ENCODE peak calls at places on chromosomes 3 and 15, in five cellular contexts. I is left cardiac atrium; F is activated naive CD4-positive, alpha-beta T cell; D is mucosa of gallbladder; S is substantia nigra. J is an unnamed sample.

GRCh38 chr3:126245811-126246727 is 65.7 kb upstream of the ALDH1L1 start:
- DNase-seq in I (peak; percentile 68), S (peak; percentile 14), D (peak; percentile 58), F (no peak), J (no peak)

GRCh38 chr15:101188517-101189340 is 63.1 kb downstream of the CHSY1 start:
- DNase-seq in I (peak; percentile 58), S (no peak), F (no peak), D (no peak), J (no peak)

GRCh38 chr15:36066757-36067156 is 512.7 kb upstream of the CDIN1 start:
- DNase-seq in D (no peak), S (no peak), I (no peak), F (no peak), J (no peak)

GRCh38 chr3:127791221-127791913 is 30.9 kb downstream of the MGLL start:
- DNase-seq in I (no peak), D (no peak), S (no peak), F (no peak), J (no peak)

GRCh38 chr15:40769310-40770146 is at the start of gene C15orf62:
- DNase-seq in I (no peak), D (peak; percentile 83), F (no peak), S (no peak), J (no peak)

GRCh38 chr15:97482521-97482920 is 478.0 kb upstream of the ARRDC4 start:
- DNase-seq in S (no peak), I (no peak), D (no peak), F (no peak), J (no peak)

GRCh38 chr15:49606594-49606993 is 14.0 kb downstream of the FAM227B start:
- DNase-seq in S (no peak), F (no peak), D (no peak), I (no peak), J (no peak)

GRCh38 chr15:73051402-73051810 is 857 bp upstream of the NEO1 start:
- DNase-seq in S (peak; percentile 71), F (no peak), D (no peak), I (no peak), J (no peak)

GRCh38 chr3:126393563-126393962 is 1.1 kb upstream of the CFAP100 start:
- DNase-seq in I (no peak), D (no peak), F (no peak), S (no peak), J (no peak)

GRCh38 chr3:186643493-186643892 is 3.3 kb downstream of the FETUB start:
- DNase-seq in F (no peak), S (no peak), D (no peak), I (no peak), J (no peak)

GRCh38 chr3:5314897-5315296 is 127.4 kb downstream of the EDEM1 start:
- DNase-seq in F (no peak), I (no peak), D (no peak), S (no peak), J (no peak)

GRCh38 chr3:133455281-133455680 is 55.4 kb downstream of the BFSP2 start:
- DNase-seq in S (no peak), I (no peak), F (no peak), D (no peak), J (no peak)

GRCh38 chr15:56934269-56934668 is 15.8 kb downstream of the TCF12 start:
- DNase-seq in I (no peak), S (no peak), F (no peak), D (no peak), J (no peak)

GRCh38 chr15:68596691-68597090 is 17.9 kb downstream of the CORO2B start:
- DNase-seq in D (no peak), I (no peak), S (no peak), F (no peak), J (no peak)

GRCh38 chr15:28123408-28124023 is 24.4 kb upstream of the OCA2 start:
- DNase-seq in F (no peak), D (peak; percentile 75), S (peak; percentile 25), I (peak; percentile 74), J (peak; percentile 37)

GRCh38 chr3:186083746-186084145 is 25.1 kb downstream of the ETV5 start:
- DNase-seq in F (no peak), S (no peak), D (no peak), I (no peak), J (no peak)

GRCh38 chr15:94297543-94297942 is 66.2 kb downstream of the MCTP2 start:
- DNase-seq in D (no peak), S (no peak), I (no peak), F (no peak), J (no peak)

GRCh38 chr3:72031581-72031980 is 246.6 kb upstream of the PROK2 start:
- DNase-seq in S (no peak), I (no peak), D (peak; percentile 21), F (no peak), J (no peak)

GRCh38 chr3:195908439-195909293 is at the start of gene TNK2:
- DNase-seq in I (peak; percentile 40), D (no peak), F (no peak), S (no peak), J (no peak)

GRCh38 chr3:17983106-17983505 is 240.7 kb upstream of the TBC1D5 start:
- DNase-seq in S (no peak), F (no peak), D (no peak), I (no peak), J (no peak)

GRCh38 chr15:94411279-94411678 is 179.9 kb downstream of the MCTP2 start:
- DNase-seq in S (no peak), I (no peak), F (no peak), D (no peak), J (no peak)

GRCh38 chr3:49173792-49174170 is 2.4 kb downstream of the KLHDC8B start:
- DNase-seq in D (no peak), F (no peak), I (no peak), S (no peak), J (no peak)

GRCh38 chr3:167184511-167184910 is 195.6 kb downstream of the ZBBX start:
- DNase-seq in D (no peak), S (no peak), I (no peak), F (no peak), J (no peak)

GRCh38 chr3:7456376-7456775 is 595.5 kb downstream of the GRM7 start:
- DNase-seq in S (no peak), F (no peak), I (no peak), D (no peak), J (peak; percentile 70)

GRCh38 chr3:195073866-195074860 is 196.8 kb downstream of the XXYLT1 start:
- DNase-seq in I (peak; percentile 12), D (no peak), S (no peak), F (no peak), J (no peak)

GRCh38 chr15:51970981-51971352 is 611 bp downstream of the LEO1 start:
- DNase-seq in I (no peak), D (no peak), S (no peak), F (no peak), J (no peak)

GRCh38 chr3:70071138-70071537 is 71.6 kb downstream of the SAMMSON start:
- DNase-seq in I (no peak), F (no peak), D (no peak), S (no peak), J (no peak)

GRCh38 chr15:85274315-85275050 is 105.9 kb upstream of the AKAP13 start:
- DNase-seq in D (peak; percentile 44), I (no peak), S (no peak), F (no peak), J (no peak)

J was measured in glomerular endothelial cell.